ENCODE peak calls at places on chromosomes 7 and 10, in eight cellular contexts. X is iris pigment epithelial cell; Z is NCI-H460; G is DMS 273 treated with DMSO at 0.1 percent for 48 hours; U is activated naive CD4-positive, alpha-beta T cell treated with anti-CD3 and anti-CD28 coated beads for 36 hours; A is T-cell; O is stimulated activated CD8-positive, alpha-beta memory T cell treated with anti-CD3 and anti-CD28 coated beads, Interleukin-15, amount 100 ng/mL, for 1 hour; D is foreskin keratinocyte. B is an unnamed sample.

GRCh38 chr10:101749511-101750016 is 26.4 kb downstream of the FGF8 start:
- DNase-seq in X (no peak), Z (no peak), G (no peak), U (no peak), A (no peak), O (no peak), D (no peak), B (no peak)

GRCh38 chr10:119252051-119252465 is 44.7 kb downstream of the GRK5 start:
- DNase-seq in X (no peak), Z (no peak), G (peak; percentile 35), U (no peak), A (no peak), O (no peak), D (no peak), B (no peak)

GRCh38 chr10:72312865-72313391 is 39.2 kb downstream of the DDIT4 start:
- DNase-seq in X (no peak), Z (no peak), G (no peak), U (no peak), A (no peak), O (no peak), D (no peak), B (no peak)

GRCh38 chr10:124389613-124390361 is 28.9 kb downstream of the OAT start:
- DNase-seq in X (no peak), Z (no peak), G (no peak), U (no peak), A (no peak), O (no peak), D (no peak), B (no peak)

GRCh38 chr7:133369130-133369529 is 116.3 kb downstream of the EXOC4 start:
- DNase-seq in X (peak; percentile 44), Z (no peak), G (no peak), U (no peak), A (no peak), O (no peak), D (no peak), B (no peak)

GRCh38 chr7:133044722-133045473 is 37.0 kb downstream of the CHCHD3 start:
- DNase-seq in X (no peak), Z (no peak), G (no peak), U (no peak), A (no peak), O (no peak), D (no peak), B (no peak)

GRCh38 chr7:142338633-142339501 is 81.0 kb upstream of the PRSS58 start:
- DNase-seq in X (peak; percentile 30), Z (peak; percentile 15), G (no peak), U (peak; percentile 64), A (no peak), O (no peak), D (peak; percentile 35), B (no peak)

GRCh38 chr10:90751107-90751997 is 106.5 kb downstream of the HTR7 start:
- DNase-seq in X (peak; percentile 32), Z (peak; percentile 54), G (no peak), U (peak; percentile 68), A (peak; percentile 20), O (peak; percentile 17), D (peak; percentile 41), B (peak; percentile 45)

GRCh38 chr10:21355591-21356011 is 169.9 kb downstream of the SKIDA1 start:
- DNase-seq in X (peak; percentile 68), Z (no peak), G (no peak), U (no peak), A (no peak), O (no peak), D (peak; percentile 93), B (no peak)

GRCh38 chr7:135210818-135211178 is 528 bp downstream of the WDR91 start:
- DNase-seq in X (peak; percentile 31), Z (peak; percentile 9), G (no peak), U (peak; percentile 37), A (no peak), O (no peak), D (no peak), B (no peak)

GRCh38 chr10:3729397-3729796 is 55.6 kb downstream of the KLF6 start:
- DNase-seq in X (peak; percentile 63), Z (no peak), G (no peak), U (no peak), A (no peak), O (no peak), D (peak; percentile 34), B (no peak)

GRCh38 chr10:75926763-75927162 is 495.3 kb downstream of the LRMDA start:
- DNase-seq in X (no peak), Z (no peak), G (no peak), U (peak; percentile 17), A (no peak), O (no peak), D (no peak), B (no peak)

GRCh38 chr7:157612664-157613561 is 276.1 kb downstream of the DNAJB6 start:
- DNase-seq in X (peak; percentile 16), Z (no peak), G (no peak), U (peak; percentile 77), A (peak; percentile 76), O (peak; percentile 32), D (no peak), B (peak; percentile 31)

GRCh38 chr10:70234668-70235447 is 1.6 kb upstream of the PPA1 start:
- DNase-seq in X (peak; percentile 93), Z (no peak), G (no peak), U (no peak), A (no peak), O (no peak), D (no peak), B (no peak)

GRCh38 chr10:128080641-128081040 is 45.6 kb downstream of the MKI67 start:
- DNase-seq in X (no peak), Z (no peak), G (no peak), U (no peak), A (no peak), O (no peak), D (no peak), B (no peak)

GRCh38 chr10:132335189-132336063 is 3.4 kb downstream of the LRRC27 start:
- DNase-seq in X (no peak), Z (no peak), G (no peak), U (no peak), A (no peak), O (no peak), D (no peak), B (peak; percentile 58)

GRCh38 chr10:26627320-26627719 is 70.2 kb upstream of the PDSS1 start:
- DNase-seq in X (no peak), Z (no peak), G (no peak), U (no peak), A (no peak), O (no peak), D (no peak), B (no peak)

GRCh38 chr10:78013564-78013963 is 15.8 kb downstream of the POLR3A start:
- DNase-seq in X (no peak), Z (no peak), G (no peak), U (no peak), A (no peak), O (no peak), D (no peak), B (no peak)

GRCh38 chr7:2862831-2863361 is 18.8 kb upstream of the GNA12 start:
- DNase-seq in X (peak; percentile 91), Z (no peak), G (no peak), U (no peak), A (no peak), O (no peak), D (no peak), B (no peak)

GRCh38 chr10:14486777-14487510 is 156.2 kb upstream of the FRMD4A start:
- DNase-seq in X (no peak), Z (no peak), G (no peak), U (no peak), A (no peak), O (no peak), D (no peak), B (no peak)

GRCh38 chr7:117210366-117210765 is 112.5 kb downstream of the WNT2 start:
- DNase-seq in X (no peak), Z (no peak), G (no peak), U (no peak), A (no peak), O (no peak), D (no peak), B (no peak)

GRCh38 chr7:99860281-99861127 is 16.3 kb downstream of the OR2AE1 start:
- DNase-seq in X (peak; percentile 84), Z (no peak), G (no peak), U (no peak), A (no peak), O (no peak), D (peak; percentile 87), B (peak; percentile 31)

GRCh38 chr7:134502463-134502862 is 24.9 kb upstream of the AKR1B10 start:
- DNase-seq in X (peak; percentile 81), Z (no peak), G (no peak), U (no peak), A (no peak), O (no peak), D (no peak), B (peak; percentile 67)

GRCh38 chr7:100444311-100445278 is 8.3 kb upstream of the PPP1R35 start:
- DNase-seq in X (peak; percentile 68), Z (no peak), G (no peak), U (peak; percentile 45), A (no peak), O (no peak), D (no peak), B (no peak)

GRCh38 chr10:1577945-1578344 is 159.4 kb downstream of the ADARB2 start:
- DNase-seq in X (no peak), Z (no peak), G (no peak), U (no peak), A (no peak), O (no peak), D (no peak), B (no peak)

GRCh38 chr7:141151726-141152125 is 77.9 kb downstream of the TMEM178B start:
- DNase-seq in X (no peak), Z (no peak), G (no peak), U (no peak), A (no peak), O (no peak), D (no peak), B (no peak)